ENCODE peak calls at places on chromosomes 13 and 19, in seven cellular contexts. L, H, V, K, J, N and T are unnamed samples.

GRCh38 chr13:111006508-111007031 is 91.7 kb upstream of the ANKRD10 start:
- DNase-seq in L (peak), H (peak), V (no peak), K (peak), J (peak), N (peak), T (no peak)

GRCh38 chr19:58009666-58010301 is 7.2 kb upstream of the ZNF606 start:
- DNase-seq in L (peak), H (peak), V (peak), K (peak), J (peak), N (peak), T (peak)

GRCh38 chr13:59681630-59682311 is 482.0 kb downstream of the DIAPH3 start:
- DNase-seq in L (no peak), H (no peak), V (no peak), K (no peak), J (no peak), N (no peak), T (no peak)

GRCh38 chr19:31113250-31113685 is 236.0 kb downstream of the TSHZ3 start:
- DNase-seq in L (no peak), H (no peak), V (no peak), K (no peak), J (peak), N (no peak), T (no peak)

GRCh38 chr13:113651511-113652403 is 6.2 kb downstream of the ATP4B start:
- DNase-seq in L (no peak), H (no peak), V (no peak), K (peak), J (no peak), N (no peak), T (peak)

GRCh38 chr13:99211421-99212035 is 10.9 kb downstream of the UBAC2 start:
- DNase-seq in L (no peak), H (no peak), V (no peak), K (no peak), J (no peak), N (no peak), T (no peak)

GRCh38 chr19:19642506-19643157 is 825 bp downstream of the GMIP start:
- DNase-seq in L (no peak), H (peak), V (no peak), K (no peak), J (no peak), N (no peak), T (peak)

GRCh38 chr13:20405691-20406090 is 120.0 kb downstream of the CRYL1 start:
- DNase-seq in L (no peak), H (no peak), V (peak), K (no peak), J (no peak), N (no peak), T (peak)

GRCh38 chr19:43809762-43810696 is 7.8 kb upstream of the LYPD5 start:
- DNase-seq in L (peak), H (peak), V (no peak), K (no peak), J (peak), N (peak), T (no peak)

GRCh38 chr13:110387451-110388140 is 80.5 kb downstream of the COL4A2 start:
- DNase-seq in L (no peak), H (peak), V (peak), K (peak), J (peak), N (peak), T (no peak)

GRCh38 chr19:54391589-54392061 is 23.6 kb upstream of the TTYH1 start:
- DNase-seq in L (no peak), H (no peak), V (peak), K (no peak), J (no peak), N (no peak), T (no peak)

GRCh38 chr19:12937243-12938053 is 961 bp upstream of the CALR start:
- DNase-seq in L (no peak), H (no peak), V (peak), K (no peak), J (no peak), N (no peak), T (peak)

GRCh38 chr19:48558018-48558684 is 6.2 kb downstream of the SULT2B1 start:
- DNase-seq in L (no peak), H (peak), V (peak), K (no peak), J (peak), N (peak), T (no peak)

GRCh38 chr13:100262404-100262803 is 173.5 kb downstream of the PCCA start:
- DNase-seq in L (no peak), H (no peak), V (no peak), K (no peak), J (no peak), N (no peak), T (no peak)

GRCh38 chr19:16969127-16969526 is 57.5 kb downstream of the CPAMD8 start:
- DNase-seq in L (no peak), H (peak), V (no peak), K (no peak), J (no peak), N (peak), T (no peak)

GRCh38 chr19:5808120-5808816 is 3.4 kb downstream of the NRTN start:
- DNase-seq in L (no peak), H (no peak), V (no peak), K (no peak), J (no peak), N (no peak), T (no peak)

GRCh38 chr13:74128171-74128767 is 5.9 kb downstream of the KLF12 start:
- DNase-seq in L (no peak), H (peak), V (no peak), K (no peak), J (peak), N (peak), T (no peak)

GRCh38 chr13:113607477-113608245 is 23.1 kb downstream of the TFDP1 start:
- DNase-seq in L (no peak), H (no peak), V (no peak), K (no peak), J (no peak), N (no peak), T (no peak)

GRCh38 chr13:76019421-76020044 is 383.4 kb downstream of the LMO7 start:
- DNase-seq in L (no peak), H (no peak), V (peak), K (no peak), J (no peak), N (no peak), T (peak)

GRCh38 chr13:78660130-78660857 is 1.3 kb upstream of the OBI1 start:
- DNase-seq in L (no peak), H (peak), V (peak), K (no peak), J (no peak), N (no peak), T (peak)

GRCh38 chr19:933553-933882 is 7.7 kb downstream of the ARID3A start:
- DNase-seq in L (no peak), H (no peak), V (no peak), K (no peak), J (no peak), N (no peak), T (no peak)

GRCh38 chr19:934865-935422 is 9.1 kb downstream of the ARID3A start:
- DNase-seq in L (no peak), H (peak), V (no peak), K (peak), J (peak), N (peak), T (no peak)

GRCh38 chr19:931860-932646 is 6.2 kb downstream of the ARID3A start:
- DNase-seq in L (no peak), H (no peak), V (no peak), K (no peak), J (no peak), N (no peak), T (no peak)

GRCh38 chr19:934197-934840 is 8.5 kb downstream of the ARID3A start:
- DNase-seq in L (no peak), H (no peak), V (no peak), K (no peak), J (no peak), N (no peak), T (no peak)

DNA sequence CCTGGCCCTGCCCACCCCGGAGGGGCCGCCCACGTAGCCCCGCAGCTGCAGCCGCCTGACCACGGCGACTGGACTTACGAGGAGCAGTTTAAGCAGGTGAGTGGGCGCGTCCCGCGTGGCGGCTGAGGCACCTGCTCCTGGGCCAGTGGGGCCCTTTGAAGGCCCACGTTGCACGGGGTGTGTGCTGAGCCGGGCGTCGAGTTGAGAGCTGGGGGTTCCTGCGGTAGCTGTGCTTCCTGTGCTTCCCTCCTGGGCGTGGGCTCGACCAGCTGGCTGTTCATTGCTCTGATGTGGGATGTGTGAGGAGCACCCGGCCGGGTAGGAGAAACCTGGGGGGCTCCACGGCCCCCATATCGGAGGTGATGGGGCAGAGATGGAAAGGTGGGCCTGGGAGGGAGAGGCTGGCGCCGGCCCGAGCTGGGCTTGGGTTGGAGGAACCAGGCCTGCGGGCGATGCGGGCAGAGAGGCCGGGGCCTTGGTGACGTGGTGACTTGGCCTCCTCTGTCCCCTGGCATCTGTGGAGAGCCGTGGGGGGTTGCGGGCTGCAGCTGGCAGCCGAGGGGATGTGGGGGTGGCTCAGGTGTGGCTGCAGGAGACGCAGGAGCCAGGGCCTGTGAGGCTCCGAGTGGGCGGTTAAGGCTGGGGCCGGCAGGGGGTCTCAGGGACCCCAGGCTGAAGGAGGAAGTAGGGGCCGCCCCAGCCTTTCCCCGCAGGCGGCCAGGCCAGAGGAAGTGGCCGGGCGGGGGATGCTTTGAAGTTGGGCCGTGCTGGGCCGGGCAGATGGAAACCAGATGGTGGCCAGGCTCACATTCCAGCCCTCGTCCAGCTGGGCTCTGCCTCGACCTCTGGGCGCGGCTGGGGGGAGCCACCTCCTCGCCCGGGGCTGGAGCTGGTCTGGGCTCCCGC is 7.1 kb downstream of the ARID3A start:
- DNase-seq in L (peak), H (peak), V (peak), K (no peak), J (peak), N (peak), T (peak)
- TF ChIP-seq CTCF in L (peak), H (no peak), V (no peak), K (no peak), J (peak), N (no peak), T (no peak)

DNA sequence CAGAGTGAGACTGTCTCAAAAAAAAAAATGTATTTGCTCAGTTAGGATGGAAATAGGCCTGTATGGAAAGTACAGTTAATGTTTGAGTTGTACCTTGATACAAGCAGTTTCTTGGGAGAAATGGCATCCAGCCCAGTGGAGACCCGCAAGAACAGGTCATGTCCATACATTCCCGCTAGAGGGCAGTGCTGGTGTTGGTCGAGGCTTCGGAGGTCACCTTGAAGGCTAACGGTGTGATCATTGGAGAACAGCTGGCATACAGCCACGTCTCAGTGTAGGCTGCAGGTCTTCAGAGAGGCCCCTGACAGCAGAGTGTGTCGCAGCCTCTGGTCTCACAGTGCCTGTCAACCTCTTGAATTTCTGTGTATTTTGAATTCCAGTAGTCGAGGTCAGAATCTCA is 7.5 kb downstream of the ZNF610 start:
- DNase-seq in L (no peak), H (peak), V (peak), K (peak), J (peak), N (peak), T (peak)
- TF ChIP-seq CTCF in L (peak), H (peak), V (peak), K (peak), J (peak), N (peak), T (peak)

DNA sequence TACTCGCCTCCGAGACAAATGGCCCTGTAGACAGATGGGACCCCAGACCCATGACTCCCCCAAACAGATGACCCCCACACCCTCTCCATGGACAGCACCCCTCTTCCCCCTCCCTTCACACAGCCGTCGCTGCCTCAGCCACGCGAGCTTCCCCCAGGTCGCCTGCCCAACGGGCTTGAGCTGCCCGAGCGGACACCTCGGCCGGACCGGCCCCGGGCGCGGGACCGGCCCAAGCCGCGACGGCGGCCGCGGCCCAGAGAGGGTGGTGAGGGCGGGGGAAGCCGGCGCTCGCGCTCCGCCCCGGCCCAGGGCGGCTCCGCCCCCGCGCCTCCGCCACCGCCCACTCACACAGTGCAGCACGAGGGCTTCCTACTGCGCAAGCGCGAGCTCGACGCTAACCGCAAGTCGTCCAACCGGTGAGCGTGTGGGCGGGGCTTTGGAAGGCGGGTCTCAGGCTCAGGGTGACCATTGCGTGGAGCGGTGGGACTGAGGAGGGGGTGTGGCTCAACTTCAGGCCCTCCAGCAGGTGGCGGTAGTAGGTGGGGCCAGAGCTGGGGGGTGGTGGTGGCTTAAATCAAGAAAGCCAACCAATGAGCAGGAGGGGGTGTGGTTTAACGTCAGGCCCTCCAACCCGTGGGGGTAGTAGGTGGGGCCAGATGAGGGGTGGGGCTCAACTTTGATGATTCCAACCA is 6.2 kb upstream of the SHKBP1 start:
- DNase-seq in L (peak), H (peak), V (peak), K (peak), J (peak), N (peak), T (peak)
- TF ChIP-seq CTCF in L (no peak), H (no peak), V (no peak), K (peak), J (no peak), N (peak), T (peak)

GRCh38 chr19:34232566-34233481 is 21.5 kb upstream of the GARRE1 start:
- DNase-seq in L (peak), H (peak), V (no peak), K (peak), J (peak), N (peak), T (no peak)
- TF ChIP-seq CTCF in L (no peak), H (no peak), V (no peak), K (no peak), J (no peak), N (no peak), T (no peak)

GRCh38 chr13:24540236-24541126 is 27.9 kb upstream of the PARP4 start:
- DNase-seq in L (no peak), H (peak), V (peak), K (no peak), J (no peak), N (peak), T (peak)
- TF ChIP-seq CTCF in L (peak), H (peak), V (peak), K (no peak), J (peak), N (peak), T (peak)

GRCh38 chr13:48873598-48873997 is 102.1 kb upstream of the FNDC3A start:
- DNase-seq in L (no peak), H (peak), V (peak), K (no peak), J (peak), N (peak), T (no peak)
- TF ChIP-seq CTCF in L (peak), H (no peak), V (peak), K (no peak), J (no peak), N (no peak), T (no peak)

GRCh38 chr13:107234315-107234714 is 666.4 kb upstream of the ARGLU1 start:
- DNase-seq in L (no peak), H (no peak), V (no peak), K (no peak), J (no peak), N (no peak), T (no peak)

GRCh38 chr13:107231941-107232340 is 664.0 kb upstream of the ARGLU1 start:
- DNase-seq in L (no peak), H (no peak), V (no peak), K (no peak), J (no peak), N (no peak), T (no peak)

GRCh38 chr13:107239213-107239612 is 671.3 kb upstream of the ARGLU1 start:
- DNase-seq in L (no peak), H (no peak), V (no peak), K (no peak), J (no peak), N (no peak), T (no peak)

GRCh38 chr13:107238262-107238661 is 670.3 kb upstream of the ARGLU1 start:
- DNase-seq in L (no peak), H (no peak), V (no peak), K (no peak), J (no peak), N (no peak), T (no peak)

GRCh38 chr13:107233541-107233940 is 665.6 kb upstream of the ARGLU1 start:
- DNase-seq in L (no peak), H (no peak), V (no peak), K (no peak), J (no peak), N (no peak), T (no peak)
- TF ChIP-seq CTCF in L (no peak), H (no peak), V (no peak), K (no peak), J (no peak), N (no peak), T (no peak)

DNA sequence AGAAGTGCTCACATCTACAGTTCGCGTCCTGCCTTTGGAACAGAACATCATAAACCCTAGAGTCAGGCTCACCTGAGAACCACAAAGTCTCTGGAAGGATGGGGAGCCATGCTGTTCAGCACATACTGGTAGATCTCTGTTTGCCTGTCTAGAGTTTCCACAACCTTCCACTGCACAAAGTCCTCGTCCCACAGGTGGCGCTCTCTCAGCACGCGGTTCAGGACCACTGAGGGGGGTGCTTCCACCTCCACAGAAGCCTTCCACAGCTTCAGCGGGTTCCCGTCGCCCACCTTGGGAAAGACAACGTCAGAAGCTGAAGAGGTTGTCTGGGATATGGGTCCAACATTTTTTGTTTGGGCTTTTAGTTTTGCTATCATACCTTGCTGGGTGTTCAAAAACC is 93.6 kb downstream of the KL start:
- DNase-seq in L (no peak), H (no peak), V (peak), K (no peak), J (no peak), N (no peak), T (peak)
- TF ChIP-seq CTCF in L (peak), H (peak), V (peak), K (no peak), J (peak), N (peak), T (no peak)

DNA sequence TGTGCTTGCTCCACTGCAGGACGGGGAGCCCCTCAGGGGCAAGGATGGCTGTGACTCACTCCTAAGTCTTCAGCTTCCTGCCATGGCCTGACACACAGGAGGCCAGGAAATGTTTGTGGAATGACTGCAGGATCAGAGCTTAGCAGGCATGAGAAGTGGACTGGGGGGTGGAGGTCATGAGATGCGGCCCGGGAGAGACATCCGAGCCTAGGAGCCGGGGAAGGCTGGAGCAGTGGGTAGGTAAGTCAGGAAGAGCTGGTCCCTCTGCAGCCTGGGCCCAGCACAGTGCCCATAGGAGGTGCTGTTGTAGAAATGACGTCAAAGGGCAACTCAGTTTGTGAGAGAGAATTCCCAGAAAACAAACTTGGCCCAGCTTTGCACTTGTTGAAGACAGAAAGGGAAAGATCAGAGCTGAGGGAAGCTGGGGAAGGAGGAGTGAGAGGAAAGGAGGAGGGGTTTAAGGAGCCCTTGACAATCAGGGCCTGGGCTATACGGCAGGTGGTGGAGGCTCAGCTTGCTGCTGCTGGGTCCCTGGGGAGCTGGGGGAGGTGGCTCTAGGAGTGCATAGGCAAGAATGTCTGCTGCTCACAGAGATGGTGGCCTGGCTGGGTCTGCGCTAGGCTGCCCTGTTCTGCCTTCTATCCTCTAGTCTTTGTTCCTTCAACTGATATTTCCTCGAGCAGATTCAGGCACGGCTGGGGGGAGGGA is 18.5 kb downstream of the POU2F2 start:
- DNase-seq in L (peak), H (peak), V (peak), K (no peak), J (peak), N (peak), T (peak)
- TF ChIP-seq CTCF in L (peak), H (peak), V (peak), K (no peak), J (peak), N (peak), T (no peak)

GRCh38 chr19:33207903-33208302 is 13.8 kb downstream of the LRP3 start:
- DNase-seq in L (no peak), H (no peak), V (no peak), K (no peak), J (no peak), N (no peak), T (no peak)

GRCh38 chr19:33208904-33209843 is 15.0 kb downstream of the LRP3 start:
- DNase-seq in L (no peak), H (peak), V (no peak), K (no peak), J (no peak), N (peak), T (no peak)

GRCh38 chr19:33207040-33207620 is 13.0 kb downstream of the LRP3 start:
- DNase-seq in L (no peak), H (no peak), V (no peak), K (no peak), J (no peak), N (no peak), T (no peak)

GRCh38 chr19:33209844-33210230 is 15.7 kb downstream of the LRP3 start:
- DNase-seq in L (no peak), H (no peak), V (no peak), K (no peak), J (no peak), N (no peak), T (no peak)

GRCh38 chr19:33208371-33208770 is 14.2 kb downstream of the LRP3 start:
- DNase-seq in L (no peak), H (no peak), V (no peak), K (no peak), J (no peak), N (no peak), T (no peak)
- TF ChIP-seq CTCF in L (no peak), H (no peak), V (no peak), K (no peak), J (no peak), N (no peak), T (no peak)